ENCODE peak calls at places on chromosomes 13 and 19, in five cellular contexts. Q is PC-3; P is heart left ventricle; E is CD8-positive, alpha-beta T cell; U is PC-9. R is an unnamed sample.

GRCh38 chr19:50695251-50696064 is 24.1 kb downstream of the SHANK1 start:
- DNase-seq in Q (no peak), P (no peak), E (no peak), U (no peak), R (peak; percentile 28)

GRCh38 chr13:79044415-79044814 is 361.6 kb downstream of the RBM26 start:
- DNase-seq in Q (peak; percentile 53), P (no peak), E (no peak), U (no peak), R (no peak)

GRCh38 chr19:42148270-42148669 is 16.0 kb upstream of the POU2F2 start:
- DNase-seq in Q (no peak), P (no peak), E (no peak), U (no peak), R (no peak)

GRCh38 chr19:56839665-56840451 is 668 bp downstream of the PEG3 start:
- DNase-seq in Q (peak; percentile 73), P (peak; percentile 91), E (no peak), U (no peak), R (no peak)

GRCh38 chr13:41848435-41849255 is 112.3 kb downstream of the VWA8 start:
- DNase-seq in Q (no peak), P (no peak), E (no peak), U (no peak), R (no peak)

GRCh38 chr19:49808762-49809154 is 4.3 kb downstream of the FUZ start:
- DNase-seq in Q (peak; percentile 79), P (peak; percentile 96), E (peak; percentile 76), U (peak; percentile 80), R (peak; percentile 39)

GRCh38 chr19:4916292-4917082 is 7.2 kb downstream of the UHRF1 start:
- DNase-seq in Q (no peak), P (no peak), E (peak; percentile 40), U (no peak), R (no peak)

GRCh38 chr13:76764916-76765315 is 121.3 kb downstream of the KCTD12 start:
- DNase-seq in Q (no peak), P (no peak), E (no peak), U (no peak), R (no peak)

GRCh38 chr13:80342541-80343371 is 1.8 kb upstream of the SPRY2 start:
- DNase-seq in Q (peak; percentile 82), P (peak; percentile 95), E (peak; percentile 52), U (peak; percentile 87), R (peak; percentile 75)

GRCh38 chr19:4375620-4376228 is 24.6 kb downstream of the SH3GL1 start:
- DNase-seq in Q (peak; percentile 60), P (no peak), E (no peak), U (no peak), R (peak; percentile 73)

GRCh38 chr13:101690871-101691270 is 238.4 kb downstream of the ITGBL1 start:
- DNase-seq in Q (no peak), P (no peak), E (no peak), U (no peak), R (peak; percentile 4)

GRCh38 chr13:59665736-59666135 is 498.0 kb downstream of the DIAPH3 start:
- DNase-seq in Q (no peak), P (no peak), E (no peak), U (no peak), R (no peak)

GRCh38 chr19:3065675-3066357 is 3.5 kb upstream of the TLE5 start:
- DNase-seq in Q (no peak), P (no peak), E (no peak), U (no peak), R (no peak)

GRCh38 chr13:27160657-27161174 is 10.9 kb downstream of the USP12 start:
- DNase-seq in Q (no peak), P (no peak), E (no peak), U (no peak), R (no peak)

GRCh38 chr13:49303533-49304252 is 56.0 kb downstream of the CDADC1 start:
- DNase-seq in Q (no peak), P (peak; percentile 62), E (no peak), U (peak; percentile 15), R (no peak)

GRCh38 chr13:98923641-98924397 is 54.0 kb downstream of the DOCK9 start:
- DNase-seq in Q (no peak), P (no peak), E (no peak), U (no peak), R (no peak)

GRCh38 chr19:23436944-23437343 is 41.7 kb upstream of the ZNF91 start:
- DNase-seq in Q (peak; percentile 9), P (no peak), E (no peak), U (no peak), R (no peak)

GRCh38 chr19:47619763-47620162 is 10.8 kb downstream of the BICRA start:
- DNase-seq in Q (no peak), P (no peak), E (no peak), U (no peak), R (no peak)

GRCh38 chr13:34942732-34943674 is 933 bp downstream of the NBEA start:
- DNase-seq in Q (peak; percentile 41), P (peak; percentile 66), E (no peak), U (peak; percentile 34), R (peak; percentile 2)

GRCh38 chr13:50831510-50831909 is 12.0 kb downstream of the DLEU7 start:
- DNase-seq in Q (no peak), P (no peak), E (no peak), U (no peak), R (no peak)

GRCh38 chr13:113621046-113621445 is 36.5 kb downstream of the TFDP1 start:
- DNase-seq in Q (no peak), P (peak; percentile 46), E (no peak), U (no peak), R (no peak)

GRCh38 chr19:4338441-4339350 is at the start of gene STAP2:
- DNase-seq in Q (peak; percentile 77), P (no peak), E (no peak), U (peak; percentile 68), R (no peak)

GRCh38 chr13:100517135-100517534 is 71.5 kb downstream of the GGACT start:
- DNase-seq in Q (no peak), P (no peak), E (no peak), U (no peak), R (no peak)

GRCh38 chr13:99572921-99573320 is 71.6 kb downstream of the TM9SF2 start:
- DNase-seq in Q (no peak), P (no peak), E (no peak), U (no peak), R (no peak)

DNA sequence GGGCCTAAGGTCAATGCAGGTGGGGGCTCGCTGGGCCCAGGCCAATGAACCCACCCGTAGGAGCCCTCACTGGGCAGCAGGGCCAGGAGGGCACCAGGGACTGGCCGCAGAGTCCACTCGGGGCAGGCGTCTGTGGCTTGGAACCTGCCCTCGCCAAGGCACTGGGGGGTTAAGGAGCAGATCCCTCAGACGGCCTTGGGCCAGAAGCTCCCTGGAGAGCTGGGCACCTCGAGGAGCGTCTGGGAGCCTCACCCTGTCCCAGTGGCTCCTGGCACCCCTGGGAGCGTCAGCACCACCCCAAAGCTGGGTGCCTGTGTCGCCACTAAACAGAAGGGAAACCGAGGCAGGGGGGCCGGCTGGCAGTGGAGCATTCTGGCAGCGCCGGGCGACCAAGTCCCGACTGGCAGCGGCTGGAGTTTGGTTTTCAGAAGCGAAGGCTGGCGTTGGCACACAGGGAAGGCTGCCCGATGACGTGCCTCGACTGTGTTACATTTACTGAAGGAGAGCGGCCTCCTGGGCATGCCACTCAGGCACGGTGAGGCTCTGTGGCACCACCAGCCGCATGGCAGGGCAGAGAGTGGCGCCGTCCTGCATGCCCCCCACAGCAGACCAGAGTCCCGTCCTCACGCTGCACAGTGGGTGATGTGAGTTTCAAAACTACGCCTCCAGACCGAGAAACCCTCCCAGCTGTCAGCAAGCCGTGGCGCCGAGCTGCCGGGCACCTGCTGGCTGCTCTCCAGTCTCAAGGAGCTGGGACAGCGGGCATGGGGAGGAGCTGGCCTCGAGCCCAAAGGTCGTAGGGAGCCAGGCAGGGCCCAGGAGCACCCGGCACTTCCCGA is 9.2 kb upstream of the MEX3D start:
- DNase-seq in Q (no peak), P (peak; percentile 84), E (no peak), U (no peak), R (no peak)
- H3K36me3 ChIP-seq in Q (no peaks in the 10 kb centered on the region), P (peaks cover 4% of the 10 kb centered on the region), E (peaks cover 18% of the 10 kb centered on the region), U (no peaks in the 10 kb centered on the region), R (peaks cover 3% of the 10 kb centered on the region)

GRCh38 chr13:103795892-103796478 is 729.8 kb upstream of the SLC10A2 start:
- DNase-seq in Q (no peak), P (no peak), E (no peak), U (no peak), R (no peak)

GRCh38 chr13:103803349-103803748 is 737.1 kb upstream of the SLC10A2 start:
- DNase-seq in Q (no peak), P (no peak), E (no peak), U (no peak), R (no peak)

GRCh38 chr13:103794526-103794925 is 728.3 kb upstream of the SLC10A2 start:
- DNase-seq in Q (no peak), P (no peak), E (no peak), U (no peak), R (no peak)

GRCh38 chr13:103799028-103799427 is 732.8 kb upstream of the SLC10A2 start:
- DNase-seq in Q (peak; percentile 7), P (no peak), E (no peak), U (no peak), R (no peak)
- H3K9me3 ChIP-seq in Q (no peaks in the 10 kb centered on the region), P (no peaks in the 10 kb centered on the region), E (no peaks in the 10 kb centered on the region), U (no peaks in the 10 kb centered on the region), R (no peaks in the 10 kb centered on the region)

GRCh38 chr13:111314852-111315251 is 5.6 kb upstream of the TEX29 start:
- DNase-seq in Q (no peak), P (no peak), E (no peak), U (no peak), R (no peak)

GRCh38 chr13:111312944-111313590 is 7.4 kb upstream of the TEX29 start:
- DNase-seq in Q (no peak), P (no peak), E (no peak), U (no peak), R (no peak)

GRCh38 chr13:111316161-111316730 is 4.2 kb upstream of the TEX29 start:
- DNase-seq in Q (no peak), P (no peak), E (no peak), U (no peak), R (no peak)

GRCh38 chr13:111315347-111315995 is 5.0 kb upstream of the TEX29 start:
- DNase-seq in Q (no peak), P (no peak), E (no peak), U (no peak), R (no peak)

GRCh38 chr13:111313911-111314425 is 6.5 kb upstream of the TEX29 start:
- DNase-seq in Q (no peak), P (no peak), E (no peak), U (no peak), R (no peak)
- H3K4me3 ChIP-seq in Q (no peak overlapping the region), P (no peak overlapping the region), E (no peak overlapping the region), U (no peak overlapping the region), R (no peak overlapping the region)

DNA sequence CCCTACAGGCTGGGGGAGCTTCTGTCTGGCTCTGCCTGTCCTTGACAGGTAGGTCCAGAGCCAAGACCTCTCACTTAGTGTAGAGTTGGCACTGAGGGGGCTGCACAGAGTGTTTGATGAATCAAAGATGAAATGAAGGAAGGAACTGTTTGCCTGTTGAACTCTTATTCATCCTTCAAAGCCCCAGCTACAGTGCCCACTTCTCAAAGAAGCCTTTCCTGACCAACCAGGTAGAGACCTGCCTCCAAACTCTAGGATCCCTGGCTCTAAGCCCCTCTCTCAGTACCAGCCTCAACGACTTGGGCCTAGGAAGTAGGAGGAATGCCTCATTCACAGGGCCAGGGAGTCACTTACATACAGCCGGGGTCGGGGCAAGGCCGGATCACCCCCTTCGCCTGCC is 9.1 kb upstream of the TMEM161A start:
- DNase-seq in Q (no peak), P (no peak), E (no peak), U (no peak), R (no peak)
- H3K36me3 ChIP-seq in Q (peaks cover 3% of the 10 kb centered on the region), P (no peaks in the 10 kb centered on the region), E (peaks cover 6% of the 10 kb centered on the region), U (no peaks in the 10 kb centered on the region), R (peaks cover 11% of the 10 kb centered on the region)